ENCODE peak calls at places on chromosome 4, in seven cellular contexts. F, J, G, U, Q, W and P are unnamed samples.

GRCh38 chr4:23947826-23948225 is 58.0 kb upstream of the PPARGC1A start:
- DNase-seq in F (no peak), J (no peak), G (no peak), U (no peak), Q (no peak), W (no peak), P (no peak)

GRCh38 chr4:39032218-39033085 is at the start of gene TMEM156:
- DNase-seq in F (no peak), J (no peak), G (peak; percentile 26), U (no peak), Q (no peak), W (no peak), P (no peak)

GRCh38 chr4:187436251-187436650 is 559.3 kb upstream of the ZFP42 start:
- DNase-seq in F (no peak), J (no peak), G (no peak), U (no peak), Q (no peak), W (no peak), P (no peak)

GRCh38 chr4:145316961-145317360 is 136.6 kb upstream of the OTUD4 start:
- DNase-seq in F (no peak), J (no peak), G (no peak), U (no peak), Q (no peak), W (no peak), P (no peak)

GRCh38 chr4:6227412-6228157 is 27.2 kb upstream of the JAKMIP1 start:
- DNase-seq in F (no peak), J (no peak), G (no peak), U (no peak), Q (no peak), W (no peak), P (peak; percentile 35)

GRCh38 chr4:73721419-73721818 is 18.9 kb upstream of the CXCL8 start:
- DNase-seq in F (no peak), J (no peak), G (no peak), U (no peak), Q (no peak), W (no peak), P (no peak)

GRCh38 chr4:48109413-48110263 is 24.4 kb downstream of the TXK start:
- DNase-seq in F (peak; percentile 15), J (no peak), G (no peak), U (peak; percentile 44), Q (no peak), W (no peak), P (peak; percentile 28)

GRCh38 chr4:63580796-63581475 is 828.3 kb downstream of the TECRL start:
- DNase-seq in F (no peak), J (no peak), G (no peak), U (no peak), Q (no peak), W (no peak), P (no peak)

GRCh38 chr4:145626623-145626982 is 7.4 kb downstream of the MMAA start:
- DNase-seq in F (no peak), J (no peak), G (no peak), U (no peak), Q (no peak), W (no peak), P (no peak)

GRCh38 chr4:99087887-99088484 is 602 bp downstream of the ADH5 start:
- DNase-seq in F (peak; percentile 31), J (no peak), G (peak; percentile 13), U (peak; percentile 39), Q (no peak), W (no peak), P (no peak)

GRCh38 chr4:182307746-182308145 is 64.5 kb downstream of the TENM3 start:
- DNase-seq in F (no peak), J (no peak), G (no peak), U (no peak), Q (no peak), W (no peak), P (no peak)

GRCh38 chr4:22515888-22516541 is at the start of gene ADGRA3:
- DNase-seq in F (peak; percentile 61), J (peak; percentile 61), G (peak; percentile 49), U (peak; percentile 94), Q (no peak), W (peak; percentile 21), P (peak; percentile 93)

GRCh38 chr4:138182838-138183426 is 59.2 kb downstream of the SLC7A11 start:
- DNase-seq in F (peak; percentile 19), J (no peak), G (no peak), U (peak; percentile 10), Q (no peak), W (no peak), P (no peak)

GRCh38 chr4:72391281-72391680 is 177.7 kb downstream of the ADAMTS3 start:
- DNase-seq in F (no peak), J (no peak), G (no peak), U (no peak), Q (no peak), W (no peak), P (no peak)

GRCh38 chr4:98283219-98284199 is 22.3 kb downstream of the RAP1GDS1 start:
- DNase-seq in F (no peak), J (no peak), G (no peak), U (no peak), Q (no peak), W (no peak), P (no peak)

GRCh38 chr4:82561745-82562552 is at the start of gene TMEM150C:
- DNase-seq in F (peak; percentile 60), J (peak; percentile 19), G (peak; percentile 13), U (peak; percentile 82), Q (no peak), W (no peak), P (peak; percentile 90)

GRCh38 chr4:3402409-3403103 is 39.2 kb upstream of the HGFAC start:
- DNase-seq in F (no peak), J (no peak), G (no peak), U (no peak), Q (no peak), W (no peak), P (no peak)

GRCh38 chr4:174222266-174222872 is 61.1 kb downstream of the FBXO8 start:
- DNase-seq in F (peak; percentile 33), J (no peak), G (no peak), U (no peak), Q (no peak), W (no peak), P (peak; percentile 47)

GRCh38 chr4:7973545-7973981 is 33.9 kb upstream of the AFAP1 start:
- DNase-seq in F (no peak), J (no peak), G (no peak), U (no peak), Q (no peak), W (no peak), P (no peak)

GRCh38 chr4:93788712-93789111 is 39.8 kb upstream of the ATOH1 start:
- DNase-seq in F (peak; percentile 42), J (no peak), G (no peak), U (peak; percentile 35), Q (no peak), W (no peak), P (peak; percentile 36)

GRCh38 chr4:100063355-100063754 is 113.3 kb upstream of the H2AZ1 start:
- DNase-seq in F (no peak), J (no peak), G (no peak), U (peak; percentile 16), Q (no peak), W (no peak), P (no peak)

GRCh38 chr4:145178740-145179139 is 1.6 kb downstream of the OTUD4 start:
- DNase-seq in F (no peak), J (no peak), G (no peak), U (peak; percentile 17), Q (no peak), W (no peak), P (peak; percentile 29)

GRCh38 chr4:153628796-153629315 is 55.2 kb upstream of the TLR2 start:
- DNase-seq in F (no peak), J (no peak), G (no peak), U (no peak), Q (no peak), W (no peak), P (no peak)

GRCh38 chr4:154719087-154719486 is 24.7 kb upstream of the LRAT start:
- DNase-seq in F (no peak), J (no peak), G (no peak), U (no peak), Q (no peak), W (no peak), P (no peak)

GRCh38 chr4:155745984-155746383 is 12.8 kb upstream of the GUCY1B1 start:
- DNase-seq in F (no peak), J (no peak), G (no peak), U (no peak), Q (no peak), W (no peak), P (no peak)